ENCODE peak calls at places on chromosomes 3 and 15, in five cellular contexts. N is AG04449, Z is WTC11, C is cardiac fibroblast, I is brain microvascular endothelial cell. D is an unnamed sample.

GRCh38 chr15:80948651-80949292 is 40.8 kb downstream of the MESD start:
- DNase-seq in I (no peak), N (no peak), C (no peak), Z (no peak), D (peak)

GRCh38 chr3:72134989-72135451 is 350.1 kb upstream of the PROK2 start:
- DNase-seq in Z (no peak), I (no peak), N (no peak), C (no peak), D (no peak)

GRCh38 chr3:111799951-111800350 is 59.1 kb upstream of the PHLDB2 start:
- DNase-seq in Z (no peak), I (no peak), C (no peak), N (no peak), D (no peak)

GRCh38 chr3:11479230-11479620 is 164.5 kb downstream of the VGLL4 start:
- DNase-seq in C (no peak), I (no peak), Z (no peak), N (no peak), D (no peak)

GRCh38 chr3:66398228-66399025 is 102.4 kb downstream of the LRIG1 start:
- DNase-seq in Z (no peak), C (no peak), N (no peak), I (no peak), D (no peak)

GRCh38 chr3:126419151-126419703 is 24.5 kb downstream of the CFAP100 start:
- DNase-seq in N (no peak), C (no peak), Z (no peak), I (no peak), D (no peak)

GRCh38 chr3:197125601-197126000 is 96.0 kb upstream of the MELTF start:
- DNase-seq in N (no peak), I (peak), Z (no peak), C (peak), D (no peak)

GRCh38 chr3:126473292-126474168 is 2.2 kb downstream of the ZXDC start:
- DNase-seq in I (no peak), N (no peak), Z (no peak), C (no peak), D (no peak)

GRCh38 chr3:188627652-188628051 is 473.7 kb downstream of the LPP start:
- DNase-seq in I (peak), N (peak), C (peak), Z (no peak), D (no peak)

GRCh38 chr15:85579011-85579701 is 198.8 kb downstream of the AKAP13 start:
- DNase-seq in N (no peak), I (no peak), Z (no peak), C (peak), D (peak)

GRCh38 chr15:35690698-35691116 is 144.7 kb upstream of the DPH6 start:
- DNase-seq in I (peak), C (peak), Z (no peak), N (no peak), D (no peak)

GRCh38 chr3:8464668-8465067 is 37.0 kb upstream of the LMCD1 start:
- DNase-seq in Z (no peak), C (no peak), N (no peak), I (no peak), D (no peak)

GRCh38 chr3:29686889-29687592 is 406.2 kb downstream of the RBMS3 start:
- DNase-seq in C (peak), I (peak), Z (no peak), N (no peak), D (no peak)

GRCh38 chr15:48622227-48622626 is 23.3 kb downstream of the FBN1 start:
- DNase-seq in N (no peak), I (no peak), C (peak), Z (no peak), D (no peak)

GRCh38 chr3:123782488-123782887 is 101.6 kb downstream of the MYLK start:
- DNase-seq in Z (no peak), I (no peak), C (no peak), N (no peak), D (no peak)

GRCh38 chr3:113169876-113170452 is 41.4 kb upstream of the BOC start:
- DNase-seq in Z (no peak), C (no peak), N (no peak), I (no peak), D (no peak)

DNA sequence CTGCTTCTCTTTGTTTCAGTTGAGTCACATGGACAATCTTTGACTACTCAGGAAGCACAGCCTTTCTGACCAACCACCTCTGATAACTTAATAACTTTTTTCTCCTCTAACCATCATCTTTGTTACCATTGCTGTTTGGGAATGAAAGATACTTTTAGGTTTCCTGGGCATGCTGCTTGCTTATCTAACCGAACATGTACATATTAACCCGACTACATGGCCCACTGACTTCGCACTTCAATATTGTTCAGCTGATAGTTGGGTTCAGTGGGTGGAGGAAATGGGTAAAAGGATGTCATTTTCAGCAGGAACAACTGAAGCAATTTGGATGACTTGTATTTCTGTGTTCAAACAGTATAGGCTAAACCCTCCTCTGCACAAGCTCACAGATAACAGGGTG is 214.3 kb downstream of the SQOR start:
- DNase-seq in Z (no peak), I (no peak), N (no peak), C (no peak), D (no peak)
- TF ChIP-seq CTCF in Z (no peak), I (no peak), N (no peak), C (no peak), D (no peak)

GRCh38 chr3:46674031-46674592 is 19.4 kb downstream of the ALS2CL start:
- DNase-seq in I (no peak), C (no peak), Z (peak), N (no peak), D (no peak)
- TF ChIP-seq CTCF in I (peak), C (peak), Z (no peak), N (peak), D (no peak)

GRCh38 chr15:40100947-40101905 is 7.5 kb downstream of the BMF start:
- DNase-seq in I (no peak), C (no peak), Z (no peak), N (no peak), D (no peak)
- TF ChIP-seq CTCF in I (no peak), C (no peak), Z (no peak), N (no peak), D (no peak)

DNA sequence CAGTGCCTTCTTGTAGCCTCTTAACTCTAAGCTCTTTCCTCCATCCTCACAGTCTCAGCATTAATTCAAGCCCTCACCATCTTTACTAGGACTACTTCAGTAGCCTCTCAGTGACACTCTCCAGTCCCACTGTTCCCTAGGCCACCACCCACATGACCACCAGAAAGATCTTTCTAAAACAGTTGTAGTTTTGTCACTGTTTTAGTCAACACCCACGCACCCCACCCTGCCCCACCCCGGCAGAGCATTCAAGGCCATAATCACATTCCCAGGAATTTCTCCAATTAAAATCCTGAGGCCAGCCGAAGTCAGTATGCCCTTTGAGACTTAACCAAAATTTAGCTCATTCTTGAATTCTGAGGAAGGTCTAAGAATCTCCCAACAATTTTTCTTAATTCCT is 31.2 kb upstream of the PSMD6 start:
- DNase-seq in N (no peak), Z (no peak), C (no peak), I (no peak), D (no peak)
- TF ChIP-seq CTCF in N (no peak), Z (no peak), C (no peak), I (no peak), D (no peak)

GRCh38 chr15:96076350-96076749 is 254.2 kb upstream of the NR2F2 start:
- DNase-seq in N (no peak), I (no peak), Z (no peak), C (no peak), D (no peak)

GRCh38 chr15:96075895-96076294 is 254.6 kb upstream of the NR2F2 start:
- DNase-seq in C (no peak), Z (no peak), I (no peak), N (no peak), D (no peak)

GRCh38 chr15:96070636-96071035 is 259.9 kb upstream of the NR2F2 start:
- DNase-seq in I (peak), C (no peak), N (no peak), Z (no peak), D (no peak)

GRCh38 chr15:96073908-96074307 is 256.6 kb upstream of the NR2F2 start:
- DNase-seq in I (no peak), C (no peak), Z (no peak), N (no peak), D (no peak)

DNA sequence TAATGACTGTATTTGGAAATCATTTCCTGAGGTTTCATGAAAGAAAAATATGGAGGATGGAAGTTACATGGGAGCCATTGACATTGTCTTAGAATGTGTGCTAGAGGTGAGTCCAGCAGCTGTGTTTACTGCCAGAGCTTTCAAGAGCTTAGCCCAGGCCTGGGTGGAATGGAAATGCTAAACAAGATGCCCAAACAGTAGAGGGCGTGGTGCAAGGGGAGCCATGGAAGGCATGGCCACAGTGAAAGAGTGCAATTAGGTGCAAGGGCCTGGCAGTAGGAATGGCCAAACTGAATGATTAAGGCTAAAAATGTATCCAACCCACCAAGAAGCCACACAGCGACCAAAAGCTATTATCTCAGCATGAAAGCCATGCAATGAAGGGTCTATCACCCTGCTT is 257.7 kb upstream of the NR2F2 start:
- DNase-seq in I (no peak), Z (no peak), N (no peak), C (no peak), D (no peak)
- TF ChIP-seq CTCF in I (no peak), Z (no peak), N (no peak), C (no peak), D (no peak)

DNA sequence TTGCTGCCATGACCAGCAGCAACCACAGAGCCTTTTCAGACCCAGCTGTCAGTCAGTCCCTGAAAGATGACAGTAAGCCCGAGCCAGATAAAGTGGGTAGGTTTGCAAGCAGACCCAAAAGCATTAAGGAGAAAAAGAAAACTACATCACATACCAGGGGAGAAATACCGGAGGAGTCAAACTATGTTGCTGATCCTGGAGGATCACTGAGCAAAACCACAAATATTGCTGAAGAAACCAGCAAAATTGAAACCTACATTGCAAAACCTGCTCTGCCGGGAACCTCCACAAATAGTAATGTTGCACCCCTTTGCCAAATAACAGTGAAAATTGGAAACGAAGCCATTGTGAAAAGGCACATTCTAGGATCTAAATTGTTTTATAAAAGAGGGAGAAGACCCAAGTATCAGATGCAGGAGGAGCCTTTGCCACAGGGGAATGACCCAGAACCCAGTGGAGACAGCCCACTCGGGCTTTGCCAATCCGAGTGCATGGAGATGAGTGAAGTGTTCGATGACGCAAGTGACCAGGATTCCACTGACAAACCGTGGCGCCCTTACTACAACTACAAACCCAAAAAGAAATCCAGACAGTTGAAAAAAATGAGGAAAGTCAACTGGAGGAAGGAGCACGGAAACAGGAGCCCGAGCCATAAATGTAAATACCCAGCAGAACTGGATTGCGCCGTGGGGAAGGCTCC is 42.1 kb upstream of the RASA2 start:
- DNase-seq in I (no peak), N (no peak), Z (no peak), C (no peak), D (no peak)
- TF ChIP-seq CTCF in I (no peak), N (no peak), Z (no peak), C (no peak), D (no peak)